ENCODE peak calls at places on chromosomes 7 and 10, in seven cellular contexts. V is B cell; I is activated T-cell treated with anti-CD3 and anti-CD28 coated beads, Interleukin-2, amount 50 U/mL, for 48 hours; D is AML-193; J is AG20443; M is HCT116; Z is nucleus accumbens. P is an unnamed sample.

GRCh38 chr7:80721880-80722595 is 83.6 kb downstream of the CD36 start:
- DNase-seq in M (peak; percentile 63), Z (peak; percentile 49), J (peak; percentile 63), I (no peak), D (peak; percentile 75), V (no peak), P (no peak)

GRCh38 chr10:113704637-113705343 is 25.1 kb downstream of the CASP7 start:
- DNase-seq in D (peak; percentile 45), Z (no peak), J (peak; percentile 46), I (peak; percentile 30), V (peak; percentile 44), M (peak; percentile 38), P (peak; percentile 25)

GRCh38 chr10:124602646-124603365 is 141.2 kb downstream of the LHPP start:
- DNase-seq in J (no peak), Z (no peak), V (peak; percentile 52), M (no peak), I (no peak), D (no peak), P (no peak)

GRCh38 chr10:77341055-77341454 is 296.6 kb downstream of the KCNMA1 start:
- DNase-seq in D (no peak), M (no peak), V (no peak), I (no peak), Z (no peak), J (no peak), P (no peak)

GRCh38 chr7:1611708-1612241 is 41.9 kb upstream of the PSMG3 start:
- DNase-seq in I (no peak), J (peak; percentile 92), V (no peak), Z (peak; percentile 40), D (no peak), M (peak; percentile 3), P (no peak)

GRCh38 chr10:43863270-43863669 is 214.6 kb upstream of the ZNF32 start:
- DNase-seq in M (no peak), I (no peak), V (no peak), J (no peak), Z (no peak), D (no peak), P (no peak)

GRCh38 chr7:125253454-125254182 is 324.0 kb upstream of the POT1 start:
- DNase-seq in Z (no peak), J (no peak), D (no peak), M (no peak), V (no peak), I (no peak), P (no peak)

GRCh38 chr10:311901-312665 is 176.8 kb downstream of the ZMYND11 start:
- DNase-seq in D (no peak), J (no peak), V (peak; percentile 59), I (no peak), Z (no peak), M (no peak), P (no peak)

GRCh38 chr7:114922652-114923402 is 933 bp downstream of the MDFIC start:
- DNase-seq in J (peak; percentile 76), M (no peak), Z (no peak), I (peak; percentile 66), V (peak; percentile 58), D (peak; percentile 65), P (peak; percentile 74)

GRCh38 chr10:106439366-106439765 is 725.1 kb downstream of the SORCS1 start:
- DNase-seq in Z (no peak), V (no peak), D (no peak), J (no peak), M (no peak), I (no peak), P (no peak)

GRCh38 chr10:15230257-15230656 is 61.8 kb upstream of the NMT2 start:
- DNase-seq in V (no peak), Z (no peak), J (no peak), M (no peak), I (no peak), D (no peak), P (no peak)

P was measured in GM20000.